ENCODE peak calls at places on chromosomes 12 and 14, in ten cellular contexts. One of them, this sample, is unnamed.

GRCh38 chr12:88111074-88111652 is 30.7 kb downstream of the CEP290 start:
- DNase-seq in fibroblast of lung: peak; percentile 71
- DNase-seq in HFFc6: peak; percentile 28
- DNase-seq in activated B cell treated with CpG ODN at 0.5 μM for 24 hours: no peak
- DNase-seq in fibroblast of the aortic adventitia: peak; percentile 71
- DNase-seq in PC-3: peak; percentile 76
- DNase-seq in omental fat pad: no peak
- DNase-seq in AG09319: peak; percentile 30
- DNase-seq in nephron progenitor cell: no peak
- DNase-seq in cardiac fibroblast: peak; percentile 68
- DNase-seq in this sample: no peak

GRCh38 chr12:55996201-55996714 is 818 bp upstream of the SUOX start:
- DNase-seq in fibroblast of lung: peak; percentile 79
- DNase-seq in HFFc6: peak; percentile 66
- DNase-seq in activated B cell treated with CpG ODN at 0.5 μM for 24 hours: no peak
- DNase-seq in fibroblast of the aortic adventitia: peak; percentile 82
- DNase-seq in PC-3: peak; percentile 75
- DNase-seq in omental fat pad: no peak
- DNase-seq in AG09319: no peak
- DNase-seq in nephron progenitor cell: peak; percentile 61
- DNase-seq in cardiac fibroblast: peak; percentile 77
- DNase-seq in this sample: no peak

GRCh38 chr12:95337176-95337575 is 119.6 kb downstream of the VEZT start:
- DNase-seq in fibroblast of lung: peak; percentile 35
- DNase-seq in HFFc6: no peak
- DNase-seq in activated B cell treated with CpG ODN at 0.5 μM for 24 hours: no peak
- DNase-seq in fibroblast of the aortic adventitia: peak; percentile 71
- DNase-seq in PC-3: no peak
- DNase-seq in omental fat pad: no peak
- DNase-seq in AG09319: peak; percentile 79
- DNase-seq in nephron progenitor cell: no peak
- DNase-seq in cardiac fibroblast: peak; percentile 26
- DNase-seq in this sample: no peak

GRCh38 chr12:11654338-11654737 is 4.9 kb downstream of the ETV6 start:
- DNase-seq in fibroblast of lung: no peak
- DNase-seq in HFFc6: no peak
- DNase-seq in activated B cell treated with CpG ODN at 0.5 μM for 24 hours: no peak
- DNase-seq in fibroblast of the aortic adventitia: no peak
- DNase-seq in PC-3: no peak
- DNase-seq in omental fat pad: no peak
- DNase-seq in AG09319: no peak
- DNase-seq in nephron progenitor cell: no peak
- DNase-seq in cardiac fibroblast: no peak
- DNase-seq in this sample: no peak

GRCh38 chr12:31651893-31652521 is 7.5 kb upstream of the ETFBKMT start:
- DNase-seq in fibroblast of lung: peak; percentile 45
- DNase-seq in HFFc6: no peak
- DNase-seq in activated B cell treated with CpG ODN at 0.5 μM for 24 hours: no peak
- DNase-seq in fibroblast of the aortic adventitia: peak; percentile 17
- DNase-seq in PC-3: no peak
- DNase-seq in omental fat pad: no peak
- DNase-seq in AG09319: no peak
- DNase-seq in nephron progenitor cell: no peak
- DNase-seq in cardiac fibroblast: peak; percentile 31
- DNase-seq in this sample: no peak

GRCh38 chr14:71720978-71721624 is 211.1 kb upstream of the RGS6 start:
- DNase-seq in fibroblast of lung: peak; percentile 83
- DNase-seq in HFFc6: peak; percentile 78
- DNase-seq in activated B cell treated with CpG ODN at 0.5 μM for 24 hours: no peak
- DNase-seq in fibroblast of the aortic adventitia: peak; percentile 89
- DNase-seq in PC-3: peak; percentile 74
- DNase-seq in omental fat pad: no peak
- DNase-seq in AG09319: peak; percentile 40
- DNase-seq in nephron progenitor cell: peak; percentile 28
- DNase-seq in cardiac fibroblast: peak; percentile 88
- DNase-seq in this sample: no peak

GRCh38 chr14:51953996-51954395 is 35.4 kb upstream of the RTRAF start:
- DNase-seq in fibroblast of lung: no peak
- DNase-seq in HFFc6: no peak
- DNase-seq in activated B cell treated with CpG ODN at 0.5 μM for 24 hours: no peak
- DNase-seq in fibroblast of the aortic adventitia: no peak
- DNase-seq in PC-3: no peak
- DNase-seq in omental fat pad: no peak
- DNase-seq in AG09319: no peak
- DNase-seq in nephron progenitor cell: no peak
- DNase-seq in cardiac fibroblast: no peak
- DNase-seq in this sample: no peak

GRCh38 chr14:98665019-98665418 is 607.0 kb downstream of the BCL11B start:
- DNase-seq in fibroblast of lung: no peak
- DNase-seq in HFFc6: no peak
- DNase-seq in activated B cell treated with CpG ODN at 0.5 μM for 24 hours: no peak
- DNase-seq in fibroblast of the aortic adventitia: no peak
- DNase-seq in PC-3: no peak
- DNase-seq in omental fat pad: no peak
- DNase-seq in AG09319: no peak
- DNase-seq in nephron progenitor cell: no peak
- DNase-seq in cardiac fibroblast: no peak
- DNase-seq in this sample: no peak

GRCh38 chr14:64707661-64708060 is 3.4 kb downstream of the PLEKHG3 start:
- DNase-seq in fibroblast of lung: peak; percentile 60
- DNase-seq in HFFc6: peak; percentile 63
- DNase-seq in activated B cell treated with CpG ODN at 0.5 μM for 24 hours: no peak
- DNase-seq in fibroblast of the aortic adventitia: peak; percentile 72
- DNase-seq in PC-3: peak; percentile 91
- DNase-seq in omental fat pad: no peak
- DNase-seq in AG09319: no peak
- DNase-seq in nephron progenitor cell: no peak
- DNase-seq in cardiac fibroblast: peak; percentile 51
- DNase-seq in this sample: no peak

GRCh38 chr14:64708148-64709004 is 4.2 kb downstream of the PLEKHG3 start:
- DNase-seq in fibroblast of lung: no peak
- DNase-seq in HFFc6: no peak
- DNase-seq in activated B cell treated with CpG ODN at 0.5 μM for 24 hours: no peak
- DNase-seq in fibroblast of the aortic adventitia: no peak
- DNase-seq in PC-3: peak; percentile 80
- DNase-seq in omental fat pad: no peak
- DNase-seq in AG09319: no peak
- DNase-seq in nephron progenitor cell: peak; percentile 67
- DNase-seq in cardiac fibroblast: no peak
- DNase-seq in this sample: no peak

GRCh38 chr14:64706119-64706465 is 1.9 kb downstream of the PLEKHG3 start:
- DNase-seq in fibroblast of lung: no peak
- DNase-seq in HFFc6: no peak
- DNase-seq in activated B cell treated with CpG ODN at 0.5 μM for 24 hours: no peak
- DNase-seq in fibroblast of the aortic adventitia: no peak
- DNase-seq in PC-3: no peak
- DNase-seq in omental fat pad: no peak
- DNase-seq in AG09319: no peak
- DNase-seq in nephron progenitor cell: no peak
- DNase-seq in cardiac fibroblast: no peak
- DNase-seq in this sample: no peak

GRCh38 chr14:64705406-64706118 is 1.3 kb downstream of the PLEKHG3 start:
- DNase-seq in fibroblast of lung: no peak
- DNase-seq in HFFc6: no peak
- DNase-seq in activated B cell treated with CpG ODN at 0.5 μM for 24 hours: no peak
- DNase-seq in fibroblast of the aortic adventitia: no peak
- DNase-seq in PC-3: no peak
- DNase-seq in omental fat pad: no peak
- DNase-seq in AG09319: no peak
- DNase-seq in nephron progenitor cell: peak; percentile 33
- DNase-seq in cardiac fibroblast: no peak
- DNase-seq in this sample: no peak

DNA sequence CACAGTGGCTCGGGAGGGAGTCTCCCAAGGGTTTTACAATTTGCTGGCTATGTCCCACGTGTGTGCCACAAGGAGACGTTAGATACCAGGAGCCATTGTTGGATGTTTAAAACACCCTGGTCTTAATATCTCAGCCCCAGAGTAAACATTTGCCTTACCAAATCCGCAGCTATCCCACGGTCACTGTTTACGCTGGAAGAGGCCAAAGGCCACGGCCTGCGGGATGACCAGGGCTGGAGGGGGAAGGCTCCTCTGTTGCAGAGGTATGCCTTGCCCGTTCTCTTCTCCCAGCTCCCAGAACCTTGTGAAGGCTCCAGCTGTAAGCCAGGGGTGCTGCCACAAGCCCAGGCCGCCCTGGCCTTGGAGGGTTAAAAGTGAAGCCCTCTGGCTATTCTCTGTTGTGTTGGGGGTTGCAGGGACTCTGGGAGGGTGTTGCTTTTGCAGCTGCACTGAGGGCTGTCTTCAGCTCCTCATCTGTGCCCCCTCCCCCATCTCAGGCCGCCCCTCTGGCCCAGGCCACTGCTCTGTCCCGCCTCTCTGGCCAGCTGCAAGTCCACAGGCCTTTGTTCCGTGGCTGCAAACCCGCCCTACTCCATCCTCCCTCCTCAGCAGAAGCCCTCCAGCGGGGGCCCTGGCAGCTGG is 2.4 kb downstream of the PLEKHG3 start:
- DNase-seq in fibroblast of lung: no peak
- DNase-seq in HFFc6: no peak
- DNase-seq in activated B cell treated with CpG ODN at 0.5 μM for 24 hours: no peak
- DNase-seq in fibroblast of the aortic adventitia: no peak
- DNase-seq in PC-3: no peak
- DNase-seq in omental fat pad: no peak
- DNase-seq in AG09319: no peak
- DNase-seq in nephron progenitor cell: peak; percentile 69
- DNase-seq in cardiac fibroblast: no peak
- DNase-seq in this sample: no peak
- TF ChIP-seq CTCF in fibroblast of lung: no peak
- TF ChIP-seq CTCF in HFFc6: no peak
- TF ChIP-seq CTCF in activated B cell treated with CpG ODN at 0.5 μM for 24 hours: no peak
- TF ChIP-seq CTCF in fibroblast of the aortic adventitia: no peak
- TF ChIP-seq CTCF in PC-3: no peak
- TF ChIP-seq CTCF in omental fat pad: no peak
- TF ChIP-seq CTCF in AG09319: no peak
- TF ChIP-seq CTCF in nephron progenitor cell: no peak
- TF ChIP-seq CTCF in cardiac fibroblast: no peak
- TF ChIP-seq CTCF in this sample: no peak

GRCh38 chr12:124842800-124843510 is 20.7 kb downstream of the SCARB1 start:
- DNase-seq in fibroblast of lung: no peak
- DNase-seq in HFFc6: no peak
- DNase-seq in activated B cell treated with CpG ODN at 0.5 μM for 24 hours: no peak
- DNase-seq in fibroblast of the aortic adventitia: no peak
- DNase-seq in PC-3: no peak
- DNase-seq in omental fat pad: no peak
- DNase-seq in AG09319: no peak
- DNase-seq in nephron progenitor cell: no peak
- DNase-seq in cardiac fibroblast: no peak
- DNase-seq in this sample: no peak
- TF ChIP-seq CTCF in fibroblast of lung: no peak
- TF ChIP-seq CTCF in HFFc6: no peak
- TF ChIP-seq CTCF in activated B cell treated with CpG ODN at 0.5 μM for 24 hours: no peak
- TF ChIP-seq CTCF in fibroblast of the aortic adventitia: no peak
- TF ChIP-seq CTCF in PC-3: no peak
- TF ChIP-seq CTCF in omental fat pad: no peak
- TF ChIP-seq CTCF in AG09319: no peak
- TF ChIP-seq CTCF in nephron progenitor cell: no peak
- TF ChIP-seq CTCF in cardiac fibroblast: no peak
- TF ChIP-seq CTCF in this sample: no peak

DNA sequence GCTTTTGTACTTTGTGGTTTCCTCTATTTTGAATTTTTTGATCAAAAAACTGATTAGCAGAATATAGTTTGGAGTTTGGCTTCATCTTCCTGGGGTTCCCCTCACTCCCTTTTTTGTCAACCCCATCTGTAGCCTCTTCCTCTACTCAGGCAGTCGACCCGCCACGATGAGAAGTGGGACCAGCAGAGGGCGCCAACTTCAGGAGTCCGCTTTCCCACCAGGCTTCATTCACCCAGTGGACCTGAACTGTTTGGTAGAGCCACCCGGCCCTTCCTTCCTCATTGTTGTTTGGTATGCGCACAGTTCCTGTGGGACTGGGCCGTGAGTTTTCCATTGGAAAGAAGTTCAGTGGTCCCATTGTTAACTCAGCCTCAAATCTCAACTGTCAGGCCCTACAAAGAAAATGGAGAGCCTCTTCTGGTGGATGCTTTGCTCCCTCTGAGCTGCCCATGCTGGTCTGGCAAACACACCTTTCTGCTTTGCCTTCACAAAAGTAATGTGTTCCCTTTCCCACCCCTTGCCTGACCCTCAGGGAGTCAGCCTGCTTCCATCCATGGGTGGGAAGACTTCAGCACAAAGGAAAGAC is 21.7 kb downstream of the TMBIM6 start:
- DNase-seq in fibroblast of lung: peak; percentile 52
- DNase-seq in HFFc6: peak; percentile 44
- DNase-seq in activated B cell treated with CpG ODN at 0.5 μM for 24 hours: peak; percentile 59
- DNase-seq in fibroblast of the aortic adventitia: peak; percentile 50
- DNase-seq in PC-3: peak; percentile 45
- DNase-seq in omental fat pad: peak; percentile 76
- DNase-seq in AG09319: no peak
- DNase-seq in nephron progenitor cell: peak; percentile 80
- DNase-seq in cardiac fibroblast: peak; percentile 67
- DNase-seq in this sample: no peak
- TF ChIP-seq CTCF in fibroblast of lung: peak; percentile 66
- TF ChIP-seq CTCF in HFFc6: peak; percentile 86
- TF ChIP-seq CTCF in activated B cell treated with CpG ODN at 0.5 μM for 24 hours: no peak
- TF ChIP-seq CTCF in fibroblast of the aortic adventitia: peak; percentile 80
- TF ChIP-seq CTCF in PC-3: peak; percentile 85
- TF ChIP-seq CTCF in omental fat pad: no peak
- TF ChIP-seq CTCF in AG09319: peak; percentile 68
- TF ChIP-seq CTCF in nephron progenitor cell: peak; percentile 67
- TF ChIP-seq CTCF in cardiac fibroblast: peak; percentile 85
- TF ChIP-seq CTCF in this sample: peak; percentile 83

GRCh38 chr14:92633274-92633616 is 115.2 kb downstream of the LGMN start:
- DNase-seq in fibroblast of lung: no peak
- DNase-seq in HFFc6: no peak
- DNase-seq in activated B cell treated with CpG ODN at 0.5 μM for 24 hours: peak; percentile 27
- DNase-seq in fibroblast of the aortic adventitia: no peak
- DNase-seq in PC-3: no peak
- DNase-seq in omental fat pad: no peak
- DNase-seq in AG09319: no peak
- DNase-seq in nephron progenitor cell: no peak
- DNase-seq in cardiac fibroblast: no peak
- DNase-seq in this sample: peak; percentile 44

GRCh38 chr14:92635031-92635430 is 113.4 kb downstream of the LGMN start:
- DNase-seq in fibroblast of lung: no peak
- DNase-seq in HFFc6: no peak
- DNase-seq in activated B cell treated with CpG ODN at 0.5 μM for 24 hours: no peak
- DNase-seq in fibroblast of the aortic adventitia: no peak
- DNase-seq in PC-3: no peak
- DNase-seq in omental fat pad: no peak
- DNase-seq in AG09319: no peak
- DNase-seq in nephron progenitor cell: no peak
- DNase-seq in cardiac fibroblast: no peak
- DNase-seq in this sample: no peak

GRCh38 chr14:92635896-92636295 is 112.5 kb downstream of the LGMN start:
- DNase-seq in fibroblast of lung: no peak
- DNase-seq in HFFc6: no peak
- DNase-seq in activated B cell treated with CpG ODN at 0.5 μM for 24 hours: no peak
- DNase-seq in fibroblast of the aortic adventitia: no peak
- DNase-seq in PC-3: no peak
- DNase-seq in omental fat pad: no peak
- DNase-seq in AG09319: no peak
- DNase-seq in nephron progenitor cell: no peak
- DNase-seq in cardiac fibroblast: no peak
- DNase-seq in this sample: no peak

GRCh38 chr14:92632546-92633273 is 115.7 kb downstream of the LGMN start:
- DNase-seq in fibroblast of lung: no peak
- DNase-seq in HFFc6: no peak
- DNase-seq in activated B cell treated with CpG ODN at 0.5 μM for 24 hours: no peak
- DNase-seq in fibroblast of the aortic adventitia: no peak
- DNase-seq in PC-3: no peak
- DNase-seq in omental fat pad: no peak
- DNase-seq in AG09319: no peak
- DNase-seq in nephron progenitor cell: no peak
- DNase-seq in cardiac fibroblast: no peak
- DNase-seq in this sample: peak; percentile 78

DNA sequence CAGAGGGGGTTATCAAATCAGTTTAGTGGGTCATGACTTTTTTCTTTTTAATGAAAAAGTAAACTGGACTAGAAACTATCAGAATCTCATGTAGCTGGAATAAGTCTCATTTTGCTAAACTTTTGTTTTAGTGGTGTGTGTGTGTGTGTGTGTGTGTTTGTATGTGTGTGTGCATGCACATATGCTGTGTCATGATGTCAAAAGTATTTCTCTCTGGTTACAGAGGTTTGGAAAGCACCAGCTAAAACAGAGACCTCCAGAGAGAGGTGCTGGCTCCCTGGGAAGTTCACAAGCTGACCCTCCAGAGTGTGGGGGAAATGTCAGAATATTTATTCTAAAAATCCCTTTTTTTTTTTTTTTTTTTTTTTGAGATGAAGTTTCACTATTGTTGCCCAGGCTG is 114.7 kb downstream of the LGMN start:
- DNase-seq in fibroblast of lung: peak; percentile 66
- DNase-seq in HFFc6: peak; percentile 20
- DNase-seq in activated B cell treated with CpG ODN at 0.5 μM for 24 hours: no peak
- DNase-seq in fibroblast of the aortic adventitia: peak; percentile 74
- DNase-seq in PC-3: no peak
- DNase-seq in omental fat pad: no peak
- DNase-seq in AG09319: no peak
- DNase-seq in nephron progenitor cell: no peak
- DNase-seq in cardiac fibroblast: peak; percentile 50
- DNase-seq in this sample: no peak
- TF ChIP-seq CTCF in fibroblast of lung: no peak
- TF ChIP-seq CTCF in HFFc6: no peak
- TF ChIP-seq CTCF in activated B cell treated with CpG ODN at 0.5 μM for 24 hours: no peak
- TF ChIP-seq CTCF in fibroblast of the aortic adventitia: no peak
- TF ChIP-seq CTCF in PC-3: no peak
- TF ChIP-seq CTCF in omental fat pad: no peak
- TF ChIP-seq CTCF in AG09319: no peak
- TF ChIP-seq CTCF in nephron progenitor cell: no peak
- TF ChIP-seq CTCF in cardiac fibroblast: no peak
- TF ChIP-seq CTCF in this sample: no peak